ENCODE peak calls at places on chromosomes 16 and 17, in five cellular contexts. One of them, this sample, is unnamed. For H3K4me1, the result is how much of the 10 kb centered on the place peaks cover.

GRCh38 chr17:81409190-81409935 is 14.1 kb downstream of the BAHCC1 start:
- DNase-seq in ovary: no peak
- DNase-seq in heart left ventricle: no peak
- DNase-seq in A549: peak
- DNase-seq in HepG2: no peak
- DNase-seq in this sample: no peak

GRCh38 chr17:38906429-38907172 is 18.8 kb upstream of the LASP1NB start:
- DNase-seq in HepG2: no peak
- DNase-seq in A549: no peak
- DNase-seq in heart left ventricle: no peak
- DNase-seq in ovary: no peak
- DNase-seq in this sample: no peak

GRCh38 chr16:86874141-86874540 is 295.8 kb downstream of the FOXL1 start:
- DNase-seq in A549: no peak
- DNase-seq in heart left ventricle: no peak
- DNase-seq in HepG2: no peak
- DNase-seq in ovary: no peak
- DNase-seq in this sample: no peak

GRCh38 chr16:57245472-57246113 is 534 bp downstream of the ARL2BP start:
- DNase-seq in heart left ventricle: peak
- DNase-seq in A549: no peak
- DNase-seq in HepG2: no peak
- DNase-seq in ovary: no peak
- DNase-seq in this sample: no peak

GRCh38 chr16:71552698-71553503 is 24.0 kb downstream of the TAT start:
- DNase-seq in A549: peak
- DNase-seq in HepG2: peak
- DNase-seq in ovary: no peak
- DNase-seq in heart left ventricle: no peak
- DNase-seq in this sample: no peak

GRCh38 chr17:35545150-35545549 is 7.7 kb upstream of the SLFN12L start:
- DNase-seq in heart left ventricle: no peak
- DNase-seq in A549: no peak
- DNase-seq in HepG2: no peak
- DNase-seq in ovary: no peak
- DNase-seq in this sample: no peak

GRCh38 chr17:73493212-73493814 is 150.9 kb downstream of the SDK2 start:
- DNase-seq in A549: no peak
- DNase-seq in HepG2: no peak
- DNase-seq in ovary: no peak
- DNase-seq in heart left ventricle: no peak
- DNase-seq in this sample: no peak

GRCh38 chr16:82633964-82634600 is 7.3 kb downstream of the CDH13 start:
- DNase-seq in heart left ventricle: peak
- DNase-seq in ovary: no peak
- DNase-seq in A549: no peak
- DNase-seq in HepG2: no peak
- DNase-seq in this sample: no peak

GRCh38 chr16:3650631-3651265 is 3.7 kb upstream of the DNASE1 start:
- DNase-seq in ovary: no peak
- DNase-seq in heart left ventricle: no peak
- DNase-seq in A549: no peak
- DNase-seq in HepG2: no peak
- DNase-seq in this sample: no peak

GRCh38 chr16:23518435-23518891 is 8.2 kb upstream of the GGA2 start:
- DNase-seq in A549: no peak
- DNase-seq in HepG2: no peak
- DNase-seq in heart left ventricle: no peak
- DNase-seq in ovary: no peak
- DNase-seq in this sample: no peak

GRCh38 chr16:47779201-47780016 is 318.3 kb downstream of the PHKB start:
- DNase-seq in ovary: peak
- DNase-seq in A549: peak
- DNase-seq in HepG2: no peak
- DNase-seq in heart left ventricle: no peak
- DNase-seq in this sample: no peak

GRCh38 chr17:72318131-72318530 is 197.3 kb downstream of the SOX9 start:
- DNase-seq in A549: no peak
- DNase-seq in ovary: no peak
- DNase-seq in heart left ventricle: no peak
- DNase-seq in HepG2: no peak
- DNase-seq in this sample: no peak
- H3K4me1 ChIP-seq in A549: under half
- H3K4me1 ChIP-seq in ovary: under half
- H3K4me1 ChIP-seq in heart left ventricle: under half
- H3K4me1 ChIP-seq in HepG2: under half
- H3K4me1 ChIP-seq in this sample: under half

GRCh38 chr16:66614161-66614802 is 9.8 kb downstream of the CMTM3 start:
- DNase-seq in ovary: no peak
- DNase-seq in HepG2: peak
- DNase-seq in heart left ventricle: no peak
- DNase-seq in A549: no peak
- DNase-seq in this sample: no peak

GRCh38 chr16:66617728-66618127 is 13.2 kb downstream of the CMTM3 start:
- DNase-seq in ovary: no peak
- DNase-seq in A549: no peak
- DNase-seq in HepG2: no peak
- DNase-seq in heart left ventricle: no peak
- DNase-seq in this sample: no peak

GRCh38 chr16:66617010-66617434 is 12.5 kb downstream of the CMTM3 start:
- DNase-seq in A549: no peak
- DNase-seq in HepG2: peak
- DNase-seq in heart left ventricle: no peak
- DNase-seq in ovary: no peak
- DNase-seq in this sample: no peak

GRCh38 chr16:66616592-66616991 is 12.1 kb downstream of the CMTM3 start:
- DNase-seq in A549: no peak
- DNase-seq in ovary: no peak
- DNase-seq in HepG2: no peak
- DNase-seq in heart left ventricle: no peak
- DNase-seq in this sample: no peak

GRCh38 chr16:66616169-66616568 is 11.7 kb downstream of the CMTM3 start:
- DNase-seq in A549: no peak
- DNase-seq in ovary: no peak
- DNase-seq in heart left ventricle: no peak
- DNase-seq in HepG2: no peak
- DNase-seq in this sample: no peak
- TF ChIP-seq CTCF in A549: no peak
- TF ChIP-seq CTCF in ovary: no peak
- TF ChIP-seq CTCF in heart left ventricle: no peak
- TF ChIP-seq CTCF in HepG2: no peak
- TF ChIP-seq CTCF in this sample: no peak

DNA sequence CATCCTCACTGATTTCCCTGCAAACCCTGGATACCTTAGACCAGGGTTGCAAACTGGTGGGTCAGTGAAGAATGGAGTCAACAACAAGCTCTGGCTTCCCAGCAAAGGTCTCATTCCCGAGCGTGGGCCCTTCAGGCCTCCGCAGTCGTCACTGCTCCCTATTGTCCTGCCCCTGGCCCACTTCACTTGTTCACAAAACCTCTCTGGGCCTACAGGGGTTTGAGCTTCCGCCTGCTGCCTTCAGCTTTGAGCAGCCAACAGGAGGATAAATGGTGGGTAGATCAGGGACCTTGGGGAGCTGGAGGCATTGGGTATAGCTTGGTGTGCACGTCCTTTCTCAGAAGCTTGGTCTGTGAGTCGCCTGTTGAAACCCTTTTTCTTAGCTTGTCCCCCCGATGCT is 148.8 kb downstream of the KATNIP start:
- DNase-seq in HepG2: no peak
- DNase-seq in A549: no peak
- DNase-seq in heart left ventricle: no peak
- DNase-seq in ovary: no peak
- DNase-seq in this sample: no peak
- H3K27ac ChIP-seq in HepG2: no peak
- H3K27ac ChIP-seq in A549: no peak
- H3K27ac ChIP-seq in heart left ventricle: no peak
- H3K27ac ChIP-seq in ovary: no peak
- H3K27ac ChIP-seq in this sample: no peak

GRCh38 chr16:85529489-85530369 is 83.4 kb upstream of the GSE1 start:
- DNase-seq in ovary: no peak
- DNase-seq in HepG2: no peak
- DNase-seq in A549: peak
- DNase-seq in heart left ventricle: no peak
- DNase-seq in this sample: no peak
- H3K4me1 ChIP-seq in ovary: under half
- H3K4me1 ChIP-seq in HepG2: half or more
- H3K4me1 ChIP-seq in A549: under half
- H3K4me1 ChIP-seq in heart left ventricle: under half
- H3K4me1 ChIP-seq in this sample: under half

This sample was measured in pancreas.